ENCODE peak calls at places on chromosomes 7 and 10, in four cellular contexts. Q is endothelial cell; X is AG09309; R is stimulated activated naive B cell treated with anti-CD40 and anti-IgM and Interleukin-4, amounts not matched to agents 10 μg/mL and 1 μg/mL and 100 μg/mL, for 72 hours. S is an unnamed sample.

GRCh38 chr7:155653773-155654172 is 9.3 kb downstream of the RBM33 start:
- DNase-seq in Q (no peak), X (peak; percentile 55), R (no peak), S (no peak)

GRCh38 chr10:125009580-125010235 is 67.8 kb downstream of the ZRANB1 start:
- DNase-seq in Q (no peak), X (no peak), R (no peak), S (no peak)

GRCh38 chr7:116569737-116570136 is 44.9 kb downstream of the CAV1 start:
- DNase-seq in Q (no peak), X (peak; percentile 85), R (no peak), S (no peak)

GRCh38 chr10:131641898-131642297 is 258.9 kb upstream of the PPP2R2D start:
- DNase-seq in Q (no peak), X (no peak), R (no peak), S (no peak)

GRCh38 chr10:88395677-88396076 is 187.4 kb downstream of the RNLS start:
- DNase-seq in Q (no peak), X (no peak), R (no peak), S (no peak)

GRCh38 chr7:20779041-20779440 is 7.6 kb downstream of the SP8 start:
- DNase-seq in Q (no peak), X (no peak), R (no peak), S (no peak)

GRCh38 chr7:351681-352480 is 61.9 kb downstream of the FOXL3 start:
- DNase-seq in Q (no peak), X (no peak), R (no peak), S (no peak)

GRCh38 chr7:39733881-39734571 is 110.7 kb downstream of the RALA start:
- DNase-seq in Q (no peak), X (no peak), R (peak; percentile 35), S (no peak)

GRCh38 chr7:87225696-87226095 is 6.2 kb upstream of the TMEM243 start:
- DNase-seq in Q (no peak), X (no peak), R (no peak), S (no peak)

GRCh38 chr10:12081879-12082560 is 13.3 kb downstream of the DHTKD1 start:
- DNase-seq in Q (no peak), X (no peak), R (no peak), S (no peak)

GRCh38 chr7:88281729-88282128 is 25.0 kb downstream of the STEAP4 start:
- DNase-seq in Q (no peak), X (no peak), R (no peak), S (no peak)

GRCh38 chr7:98186452-98187137 is 24.6 kb upstream of the BHLHA15 start:
- DNase-seq in Q (no peak), X (no peak), R (no peak), S (no peak)

S was measured in glutamatergic neuron.